ENCODE peak calls at places on chromosomes 5 and 9, in five cellular contexts. One of them, this sample, is unnamed.

GRCh38 chr5:102049517-102049916 is 246.6 kb downstream of the SLCO4C1 start:
- DNase-seq in tibial artery: no peak
- DNase-seq in cardiac muscle cell: no peak
- DNase-seq in bronchial epithelial cell: peak
- DNase-seq in fibroblast of mammary gland: no peak
- DNase-seq in this sample: no peak

GRCh38 chr9:90002299-90003045 is 397.7 kb downstream of the GADD45G start:
- DNase-seq in bronchial epithelial cell: no peak
- DNase-seq in fibroblast of mammary gland: no peak
- DNase-seq in cardiac muscle cell: no peak
- DNase-seq in tibial artery: no peak
- DNase-seq in this sample: no peak

GRCh38 chr9:106947097-106947496 is 84.1 kb downstream of the ZNF462 start:
- DNase-seq in tibial artery: no peak
- DNase-seq in bronchial epithelial cell: no peak
- DNase-seq in fibroblast of mammary gland: peak
- DNase-seq in cardiac muscle cell: no peak
- DNase-seq in this sample: no peak

GRCh38 chr5:146690880-146691355 is 174.9 kb upstream of the GPR151 start:
- DNase-seq in tibial artery: no peak
- DNase-seq in fibroblast of mammary gland: no peak
- DNase-seq in bronchial epithelial cell: no peak
- DNase-seq in cardiac muscle cell: no peak
- DNase-seq in this sample: no peak

GRCh38 chr5:162852145-162852544 is 585.2 kb upstream of the CCNG1 start:
- DNase-seq in fibroblast of mammary gland: no peak
- DNase-seq in cardiac muscle cell: no peak
- DNase-seq in tibial artery: no peak
- DNase-seq in bronchial epithelial cell: no peak
- DNase-seq in this sample: no peak

GRCh38 chr9:133762488-133763271 is 24.5 kb upstream of the SARDH start:
- DNase-seq in bronchial epithelial cell: no peak
- DNase-seq in cardiac muscle cell: no peak
- DNase-seq in tibial artery: no peak
- DNase-seq in fibroblast of mammary gland: no peak
- DNase-seq in this sample: no peak

GRCh38 chr5:61332891-61333350 is 863 bp downstream of the ZSWIM6 start:
- DNase-seq in fibroblast of mammary gland: peak
- DNase-seq in bronchial epithelial cell: peak
- DNase-seq in cardiac muscle cell: peak
- DNase-seq in tibial artery: peak
- DNase-seq in this sample: no peak

GRCh38 chr9:90099262-90099982 is 494.6 kb downstream of the GADD45G start:
- DNase-seq in fibroblast of mammary gland: peak
- DNase-seq in bronchial epithelial cell: peak
- DNase-seq in tibial artery: no peak
- DNase-seq in cardiac muscle cell: peak
- DNase-seq in this sample: no peak

GRCh38 chr9:17191095-17191494 is 56.3 kb downstream of the CNTLN start:
- DNase-seq in fibroblast of mammary gland: no peak
- DNase-seq in bronchial epithelial cell: no peak
- DNase-seq in tibial artery: no peak
- DNase-seq in cardiac muscle cell: peak
- DNase-seq in this sample: peak

GRCh38 chr9:20981486-20981885 is 50.0 kb downstream of the HACD4 start:
- DNase-seq in bronchial epithelial cell: no peak
- DNase-seq in tibial artery: no peak
- DNase-seq in cardiac muscle cell: peak
- DNase-seq in fibroblast of mammary gland: peak
- DNase-seq in this sample: peak

GRCh38 chr5:54844905-54845566 is 140.4 kb downstream of the ESM1 start:
- DNase-seq in fibroblast of mammary gland: peak
- DNase-seq in tibial artery: no peak
- DNase-seq in cardiac muscle cell: peak
- DNase-seq in bronchial epithelial cell: peak
- DNase-seq in this sample: no peak

GRCh38 chr9:127886401-127886972 is 9.0 kb upstream of the AK1 start:
- DNase-seq in fibroblast of mammary gland: peak
- DNase-seq in tibial artery: no peak
- DNase-seq in cardiac muscle cell: no peak
- DNase-seq in bronchial epithelial cell: no peak
- DNase-seq in this sample: no peak

GRCh38 chr9:127885508-127886281 is 8.2 kb upstream of the AK1 start:
- DNase-seq in cardiac muscle cell: no peak
- DNase-seq in tibial artery: no peak
- DNase-seq in fibroblast of mammary gland: no peak
- DNase-seq in bronchial epithelial cell: no peak
- DNase-seq in this sample: no peak

GRCh38 chr9:127884976-127885490 is 7.6 kb upstream of the AK1 start:
- DNase-seq in bronchial epithelial cell: no peak
- DNase-seq in tibial artery: no peak
- DNase-seq in cardiac muscle cell: no peak
- DNase-seq in fibroblast of mammary gland: no peak
- DNase-seq in this sample: no peak

GRCh38 chr9:127890053-127890452 is 9.3 kb downstream of the ST6GALNAC6 start:
- DNase-seq in tibial artery: no peak
- DNase-seq in cardiac muscle cell: no peak
- DNase-seq in bronchial epithelial cell: no peak
- DNase-seq in fibroblast of mammary gland: peak
- DNase-seq in this sample: no peak

GRCh38 chr9:127887792-127888191 is 10.3 kb upstream of the AK1 start:
- DNase-seq in cardiac muscle cell: no peak
- DNase-seq in fibroblast of mammary gland: no peak
- DNase-seq in tibial artery: no peak
- DNase-seq in bronchial epithelial cell: no peak
- DNase-seq in this sample: no peak
- TF ChIP-seq CTCF in cardiac muscle cell: no peak
- TF ChIP-seq CTCF in fibroblast of mammary gland: no peak
- TF ChIP-seq CTCF in tibial artery: no peak
- TF ChIP-seq CTCF in bronchial epithelial cell: peak
- TF ChIP-seq CTCF in this sample: no peak

DNA sequence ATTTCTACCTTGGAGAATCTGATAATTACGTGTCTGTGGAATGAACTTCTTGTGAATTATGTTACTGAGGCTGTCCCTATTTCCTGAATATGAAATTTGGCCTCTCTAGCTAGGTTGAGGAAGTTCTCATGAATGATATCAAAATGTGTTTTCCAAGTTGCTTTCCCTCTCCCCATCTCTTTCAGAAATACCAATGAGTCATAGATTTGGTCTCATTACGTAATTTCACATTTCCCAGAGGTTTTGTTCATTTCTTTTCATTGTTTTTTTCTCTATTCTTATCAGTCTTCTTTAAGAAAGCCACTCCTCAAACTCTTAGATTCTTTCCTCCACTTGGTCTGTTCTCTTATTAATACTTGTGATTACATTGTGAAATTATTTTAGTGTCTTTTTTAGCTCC is 923.8 kb upstream of the CDH9 start:
- DNase-seq in cardiac muscle cell: peak
- DNase-seq in fibroblast of mammary gland: no peak
- DNase-seq in bronchial epithelial cell: peak
- DNase-seq in tibial artery: no peak
- DNase-seq in this sample: no peak
- H3K4me3 ChIP-seq in cardiac muscle cell: no peak
- H3K4me3 ChIP-seq in fibroblast of mammary gland: no peak
- H3K4me3 ChIP-seq in bronchial epithelial cell: no peak
- H3K4me3 ChIP-seq in tibial artery: no peak
- H3K4me3 ChIP-seq in this sample: no peak

DNA sequence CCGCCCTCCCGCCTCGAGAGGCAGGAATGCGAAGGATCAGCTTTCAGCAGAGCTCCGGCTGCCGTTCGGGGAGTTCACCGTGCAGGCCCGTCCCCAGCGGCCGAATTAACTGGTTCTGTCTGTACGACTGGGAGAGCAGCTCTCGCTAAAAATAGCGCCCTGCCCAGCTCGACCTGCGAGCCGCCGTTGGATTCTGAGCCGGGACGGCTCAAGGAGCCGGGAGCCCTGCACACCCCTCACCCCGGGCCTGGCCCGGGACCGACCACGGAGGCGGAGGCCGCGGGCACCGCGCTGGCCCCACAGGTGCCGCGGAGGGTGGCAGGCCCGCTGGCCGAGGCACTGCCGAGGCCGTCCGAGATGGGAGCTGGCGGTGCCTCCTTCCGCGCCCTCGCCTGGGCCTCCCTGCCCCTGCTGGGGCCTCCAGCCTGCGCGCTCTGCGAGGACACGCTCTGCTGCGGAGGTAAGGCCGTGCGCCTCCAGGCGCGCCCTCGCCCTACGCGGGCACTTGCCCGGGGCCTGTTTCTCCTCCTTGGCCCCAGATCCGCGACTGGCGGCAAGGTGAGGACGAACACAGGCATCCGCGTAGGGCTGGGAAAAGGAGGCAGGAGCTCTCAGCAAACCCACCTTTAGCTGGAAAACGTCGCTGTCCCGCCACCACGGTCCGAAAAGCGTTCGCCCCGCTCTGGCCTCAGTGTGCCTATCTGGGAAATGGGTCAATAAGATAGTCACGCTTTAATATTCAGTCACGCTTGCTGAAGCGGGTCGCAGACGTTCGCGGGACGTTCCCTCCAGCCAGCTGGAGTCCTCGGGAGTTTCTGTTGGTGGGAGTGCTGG is 53.0 kb upstream of the DAB2IP start:
- DNase-seq in tibial artery: peak
- DNase-seq in bronchial epithelial cell: peak
- DNase-seq in cardiac muscle cell: peak
- DNase-seq in fibroblast of mammary gland: peak
- DNase-seq in this sample: peak
- TF ChIP-seq CTCF in tibial artery: peak
- TF ChIP-seq CTCF in bronchial epithelial cell: peak
- TF ChIP-seq CTCF in cardiac muscle cell: peak
- TF ChIP-seq CTCF in fibroblast of mammary gland: no peak
- TF ChIP-seq CTCF in this sample: peak

DNA sequence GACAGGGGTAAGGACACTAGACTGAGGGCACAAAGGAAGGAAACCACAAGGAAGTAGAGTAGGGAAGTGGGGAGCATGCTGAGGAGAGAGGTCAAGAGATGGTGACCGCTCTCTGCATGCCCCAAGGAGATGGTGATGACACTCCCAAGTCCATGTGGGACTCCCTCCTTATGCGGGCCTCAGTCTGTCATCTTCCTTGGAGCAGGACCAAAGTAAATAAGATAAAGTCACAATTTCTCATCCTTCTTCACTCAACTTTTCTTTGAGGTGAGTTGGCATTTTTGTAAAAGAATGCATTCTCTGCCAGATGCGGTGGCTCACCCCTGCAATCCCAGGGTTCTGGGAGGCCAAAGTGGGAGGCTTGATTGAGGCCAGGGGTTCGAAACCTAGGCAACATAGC is 256.7 kb downstream of the DOCK8 start:
- DNase-seq in cardiac muscle cell: no peak
- DNase-seq in tibial artery: no peak
- DNase-seq in fibroblast of mammary gland: no peak
- DNase-seq in bronchial epithelial cell: no peak
- DNase-seq in this sample: no peak
- H3K4me3 ChIP-seq in cardiac muscle cell: no peak
- H3K4me3 ChIP-seq in tibial artery: no peak
- H3K4me3 ChIP-seq in fibroblast of mammary gland: no peak
- H3K4me3 ChIP-seq in bronchial epithelial cell: no peak
- H3K4me3 ChIP-seq in this sample: no peak

GRCh38 chr9:104987743-104988142 is 59.8 kb upstream of the ABCA1 start:
- DNase-seq in bronchial epithelial cell: peak
- DNase-seq in tibial artery: no peak
- DNase-seq in cardiac muscle cell: peak
- DNase-seq in fibroblast of mammary gland: no peak
- DNase-seq in this sample: no peak
- TF ChIP-seq CTCF in bronchial epithelial cell: no peak
- TF ChIP-seq CTCF in tibial artery: no peak
- TF ChIP-seq CTCF in cardiac muscle cell: no peak
- TF ChIP-seq CTCF in fibroblast of mammary gland: no peak
- TF ChIP-seq CTCF in this sample: no peak

GRCh38 chr9:18437315-18438200 is 36.4 kb upstream of the ADAMTSL1 start:
- DNase-seq in cardiac muscle cell: peak
- DNase-seq in tibial artery: peak
- DNase-seq in fibroblast of mammary gland: peak
- DNase-seq in bronchial epithelial cell: no peak
- DNase-seq in this sample: no peak
- H3K4me3 ChIP-seq in cardiac muscle cell: no peak
- H3K4me3 ChIP-seq in tibial artery: peak
- H3K4me3 ChIP-seq in fibroblast of mammary gland: no peak
- H3K4me3 ChIP-seq in bronchial epithelial cell: no peak
- H3K4me3 ChIP-seq in this sample: peak

GRCh38 chr5:142211013-142211412 is 102.4 kb downstream of the NDFIP1 start:
- DNase-seq in tibial artery: no peak
- DNase-seq in cardiac muscle cell: no peak
- DNase-seq in fibroblast of mammary gland: no peak
- DNase-seq in bronchial epithelial cell: no peak
- DNase-seq in this sample: no peak

GRCh38 chr5:142211918-142212317 is 103.3 kb downstream of the NDFIP1 start:
- DNase-seq in bronchial epithelial cell: no peak
- DNase-seq in cardiac muscle cell: no peak
- DNase-seq in tibial artery: no peak
- DNase-seq in fibroblast of mammary gland: no peak
- DNase-seq in this sample: no peak

GRCh38 chr5:142219146-142219545 is 105.7 kb downstream of the SPRY4 start:
- DNase-seq in bronchial epithelial cell: peak
- DNase-seq in cardiac muscle cell: no peak
- DNase-seq in tibial artery: no peak
- DNase-seq in fibroblast of mammary gland: no peak
- DNase-seq in this sample: no peak

GRCh38 chr5:142213077-142213476 is 104.5 kb downstream of the NDFIP1 start:
- DNase-seq in bronchial epithelial cell: no peak
- DNase-seq in fibroblast of mammary gland: no peak
- DNase-seq in tibial artery: no peak
- DNase-seq in cardiac muscle cell: no peak
- DNase-seq in this sample: no peak

DNA sequence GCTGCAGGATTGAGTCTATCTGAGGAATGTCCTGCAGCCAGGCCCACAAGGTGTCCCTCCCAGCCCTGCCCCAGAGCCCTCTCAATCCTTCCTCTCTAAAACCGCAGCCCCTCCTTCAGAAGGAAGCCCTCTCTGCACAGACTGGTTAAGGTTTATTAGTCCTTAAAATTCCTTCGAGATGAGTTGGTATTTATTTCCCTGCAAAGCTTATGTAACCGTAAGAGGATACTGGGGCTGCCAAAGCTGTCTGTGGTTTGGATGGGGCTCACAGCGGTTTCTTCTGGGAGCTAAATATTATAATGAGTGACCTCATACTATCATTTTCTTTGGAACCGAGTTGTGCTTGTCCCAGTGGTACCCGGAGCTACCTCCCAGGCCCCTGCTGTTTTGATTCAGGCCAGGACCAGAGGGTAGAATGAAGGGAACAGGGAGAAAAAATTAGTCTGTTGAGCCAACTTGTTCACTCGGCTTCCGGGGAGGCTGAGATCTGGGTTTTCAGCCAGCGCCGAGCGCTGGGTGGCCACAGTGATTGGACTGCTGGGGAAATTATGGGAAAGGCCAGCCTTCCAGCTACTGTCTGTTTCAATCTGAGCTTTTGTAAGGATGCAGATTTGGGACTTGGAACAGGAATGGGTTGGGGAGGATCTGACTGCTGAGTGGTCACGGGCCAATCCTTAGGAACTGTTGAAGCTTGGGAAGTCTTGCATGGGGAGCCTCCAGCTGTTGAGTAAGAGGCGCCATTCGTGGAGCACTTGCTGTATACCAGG is 107.5 kb downstream of the NDFIP1 start:
- DNase-seq in bronchial epithelial cell: peak
- DNase-seq in tibial artery: peak
- DNase-seq in fibroblast of mammary gland: peak
- DNase-seq in cardiac muscle cell: peak
- DNase-seq in this sample: peak
- TF ChIP-seq CTCF in bronchial epithelial cell: no peak
- TF ChIP-seq CTCF in tibial artery: no peak
- TF ChIP-seq CTCF in fibroblast of mammary gland: no peak
- TF ChIP-seq CTCF in cardiac muscle cell: no peak
- TF ChIP-seq CTCF in this sample: no peak

This sample was measured in AG04449.